ENCODE peak calls at places on chromosomes 2 and 18, in nine cellular contexts. M is brain microvascular endothelial cell, H is tibial nerve, N is upper lobe of right lung, T is uterus, U is H1, O is OCI-LY7, Y is endothelial cell of umbilical vein, D is body of pancreas. C is an unnamed sample.

GRCh38 chr2:219119422-219120043 is 41.1 kb downstream of the NHEJ1 start:
- DNase-seq in N (peak), D (peak), Y (peak), O (peak), T (peak), M (peak), H (peak), U (peak), C (no peak)

GRCh38 chr18:48791636-48792105 is 159.1 kb downstream of the SMAD7 start:
- DNase-seq in N (no peak), U (no peak), H (no peak), O (no peak), M (no peak), T (no peak), Y (no peak), D (no peak), C (peak)

GRCh38 chr2:158504088-158504487 is 47.3 kb downstream of the PKP4 start:
- DNase-seq in D (no peak), Y (no peak), U (no peak), O (no peak), H (no peak), N (no peak), T (no peak), M (no peak), C (no peak)

GRCh38 chr2:152497481-152498052 is 162.6 kb downstream of the FMNL2 start:
- DNase-seq in H (no peak), Y (no peak), N (no peak), T (no peak), O (no peak), U (no peak), M (peak), D (peak), C (no peak)

GRCh38 chr2:31828891-31829290 is 181.9 kb downstream of the MEMO1 start:
- DNase-seq in O (no peak), U (no peak), T (no peak), Y (no peak), N (no peak), M (peak), D (no peak), H (no peak), C (no peak)

GRCh38 chr18:77165489-77166415 is 33.2 kb upstream of the MBP start:
- DNase-seq in M (peak), N (no peak), U (no peak), H (peak), T (peak), D (no peak), O (no peak), Y (no peak), C (no peak)

GRCh38 chr18:3692113-3692621 is 242.2 kb downstream of the TGIF1 start:
- DNase-seq in O (no peak), M (no peak), N (no peak), Y (no peak), T (no peak), D (no peak), H (no peak), U (no peak), C (no peak)

GRCh38 chr18:34493566-34494358 is 216.3 kb upstream of the DTNA start:
- DNase-seq in T (no peak), O (no peak), N (peak), U (peak), D (peak), M (no peak), H (no peak), Y (peak), C (peak)

GRCh38 chr2:221205103-221205502 is 367.0 kb downstream of the EPHA4 start:
- DNase-seq in N (no peak), O (no peak), D (no peak), T (no peak), U (no peak), M (no peak), Y (no peak), H (no peak), C (no peak)

GRCh38 chr18:74190086-74190485 is 41.8 kb downstream of the TIMM21 start:
- DNase-seq in M (no peak), Y (no peak), O (no peak), H (no peak), D (no peak), T (no peak), N (no peak), U (no peak), C (no peak)

GRCh38 chr2:163593941-163594340 is 141.9 kb downstream of the FIGN start:
- DNase-seq in U (no peak), O (no peak), T (no peak), D (no peak), N (no peak), M (no peak), H (no peak), Y (no peak), C (no peak)

GRCh38 chr2:60581461-60582282 is 28.2 kb upstream of the BCL11A start:
- DNase-seq in U (peak), N (peak), Y (peak), H (peak), O (peak), T (no peak), D (peak), M (peak), C (no peak)
- H3K4me3 ChIP-seq in U (peak), N (peak), Y (no peak), H (peak), O (peak), T (no peak), D (peak), M (peak), C (peak)

DNA sequence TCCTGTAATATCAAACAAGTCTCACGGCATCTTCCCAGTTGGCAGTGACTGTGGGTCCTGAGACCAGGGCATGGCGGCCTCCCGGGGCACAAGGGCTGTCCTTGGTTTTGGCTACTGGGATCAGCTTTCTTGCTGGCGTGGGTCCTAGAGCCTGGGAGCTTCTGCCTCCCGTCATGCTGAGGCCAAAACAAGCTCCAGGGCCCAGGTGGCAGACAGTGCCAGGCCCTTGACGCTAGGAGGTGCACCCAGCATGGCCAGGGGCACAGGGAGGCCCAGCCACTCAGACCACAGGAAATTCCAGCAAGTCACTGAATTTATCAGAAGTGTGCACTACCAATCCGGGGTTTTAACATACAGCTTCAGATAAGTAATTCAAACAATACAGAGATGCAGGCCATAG is 184.7 kb downstream of the EIPR1 start:
- DNase-seq in M (no peak), N (no peak), H (no peak), Y (no peak), O (no peak), T (no peak), U (no peak), D (no peak), C (no peak)
- TF ChIP-seq CTCF in M (no peak), N (no peak), H (no peak), Y (no peak), O (no peak), T (no peak), U (peak), D (no peak), C (no peak)

GRCh38 chr2:121541495-121541894 is 10.8 kb downstream of the RNU4ATAC start:
- DNase-seq in T (no peak), D (no peak), Y (no peak), O (no peak), N (no peak), H (no peak), M (no peak), U (no peak), C (no peak)
- H3K27ac ChIP-seq in T (no peak), D (no peak), Y (no peak), O (no peak), N (no peak), H (no peak), M (no peak), U (no peak), C (no peak)

DNA sequence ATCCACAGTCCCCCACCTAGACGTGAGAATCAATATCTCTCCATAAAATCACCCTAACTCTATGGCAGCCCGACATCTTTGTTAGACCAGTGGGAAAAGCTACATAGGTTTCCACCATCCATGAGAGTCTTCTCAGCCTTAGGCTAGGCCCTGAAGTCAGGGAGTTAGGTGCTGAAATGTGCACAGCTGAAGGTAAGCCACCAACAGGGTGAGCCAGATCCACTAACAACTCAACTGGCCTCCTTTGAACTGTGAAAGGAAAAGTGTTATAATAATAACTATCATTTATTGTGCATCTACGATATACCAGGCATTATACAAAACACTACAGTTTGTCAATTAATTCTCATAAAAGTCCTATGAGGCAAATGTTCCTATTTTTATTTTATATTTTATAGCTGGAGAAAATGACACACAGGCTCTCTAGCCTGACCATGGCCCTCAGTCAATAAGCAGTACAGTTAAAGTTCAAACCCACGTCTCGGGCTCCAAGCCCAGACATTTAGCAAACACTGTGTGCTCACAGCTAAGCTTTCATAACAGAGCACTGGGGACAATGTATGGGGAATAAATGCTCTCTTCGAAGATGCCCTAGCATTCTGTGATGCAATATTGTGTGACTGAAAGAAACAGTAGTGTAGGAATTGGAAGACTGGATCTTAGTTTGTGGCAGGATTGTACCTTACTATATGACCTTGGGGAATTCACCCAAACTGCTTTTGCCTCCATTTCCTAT is 11.2 kb upstream of the CYP27C1 start:
- DNase-seq in D (no peak), Y (no peak), H (no peak), O (no peak), T (no peak), M (no peak), N (no peak), U (no peak), C (no peak)
- H3K4me3 ChIP-seq in D (no peak), Y (no peak), H (no peak), O (no peak), T (no peak), M (no peak), N (no peak), U (no peak), C (no peak)

GRCh38 chr18:54224379-54225014 is at the start of gene MBD2:
- DNase-seq in T (peak), H (peak), Y (peak), U (peak), D (peak), O (peak), M (peak), N (peak), C (peak)
- TF ChIP-seq CTCF in T (peak), H (peak), Y (no peak), U (peak), D (peak), O (peak), M (peak), N (peak), C (no peak)

GRCh38 chr2:128722469-128722868 is 403.8 kb upstream of the HS6ST1 start:
- DNase-seq in T (no peak), U (no peak), H (no peak), N (no peak), Y (no peak), D (no peak), M (no peak), O (no peak), C (no peak)
- H3K27ac ChIP-seq in T (no peak), U (no peak), H (no peak), N (no peak), Y (no peak), D (no peak), M (no peak), O (no peak), C (no peak)

DNA sequence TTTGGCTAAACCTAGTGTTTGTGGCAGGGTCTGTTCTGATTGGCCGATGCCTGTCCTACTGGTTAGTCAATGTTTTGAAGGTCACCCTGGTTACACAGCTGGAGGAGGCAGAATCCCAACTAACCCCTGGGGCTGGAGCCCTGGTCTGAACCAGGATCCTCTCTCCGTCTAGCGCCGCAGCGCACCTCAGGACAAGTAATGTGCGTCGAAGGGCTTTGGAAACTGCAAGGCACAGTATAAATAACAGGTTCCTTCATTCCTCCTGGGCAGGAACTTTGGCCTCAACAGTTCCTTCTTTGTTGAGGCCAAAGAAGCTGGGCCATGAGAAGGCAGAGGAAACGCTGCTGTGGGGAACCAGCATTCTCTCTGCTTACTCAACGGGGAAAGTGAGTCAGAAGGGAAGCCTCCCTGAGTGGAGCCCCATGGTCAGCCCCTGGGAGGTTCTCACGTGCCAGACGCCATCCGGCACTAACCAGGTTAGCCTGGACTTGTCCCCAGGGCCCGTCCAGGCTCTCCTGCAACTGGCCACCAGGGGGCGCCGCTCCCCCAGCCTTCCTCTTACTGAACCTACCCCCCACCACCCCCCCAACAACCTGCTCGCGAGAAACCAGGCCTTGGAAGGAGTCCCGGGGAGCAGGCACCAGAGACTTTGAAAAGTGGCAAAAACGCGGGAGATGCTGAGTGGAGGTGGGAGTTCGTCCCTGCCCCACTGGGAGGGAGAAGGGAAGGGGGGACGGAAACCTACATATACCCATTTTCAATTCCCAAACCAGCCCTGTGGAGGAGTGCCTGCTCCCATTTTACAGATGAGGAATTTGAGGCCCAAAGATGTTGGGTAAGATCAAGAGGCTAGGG is 19.8 kb downstream of the TEX44 start:
- DNase-seq in N (peak), O (peak), D (peak), U (peak), T (peak), Y (peak), H (peak), M (peak), C (peak)
- H3K4me3 ChIP-seq in N (no peak), O (peak), D (no peak), U (no peak), T (no peak), Y (no peak), H (no peak), M (no peak), C (peak)

GRCh38 chr2:211281430-211282073 is 725.2 kb downstream of the CPS1 start:
- DNase-seq in D (no peak), M (no peak), T (no peak), U (no peak), H (no peak), N (no peak), O (no peak), Y (no peak), C (no peak)
- TF ChIP-seq CTCF in D (no peak), M (no peak), T (no peak), U (no peak), H (no peak), N (no peak), O (no peak), Y (no peak), C (no peak)

GRCh38 chr2:86372641-86373502 is 35.4 kb upstream of the REEP1 start:
- DNase-seq in N (no peak), M (peak), O (peak), U (peak), D (peak), Y (peak), H (no peak), T (peak), C (no peak)
- H3K27ac ChIP-seq in N (no peak), M (no peak), O (no peak), U (no peak), D (no peak), Y (no peak), H (no peak), T (no peak), C (no peak)